ENCODE peak calls at places on chromosomes 4 and X, in nine cellular contexts. U is tibial artery, B is kidney, S is left ventricle myocardium inferior, I is mammary epithelial cell, T is right atrium auricular region, V is A549, D is Peyer's patch, W is cardiac muscle cell. A is an unnamed sample.

GRCh38 chr4:109434793-109435080 is 1.1 kb downstream of the SEC24B start:
- DNase-seq in B (no peak), I (no peak), U (no peak), T (no peak), S (no peak), V (no peak), D (no peak), W (peak), A (no peak)

GRCh38 chr4:3291411-3291968 is 1.3 kb upstream of the RGS12 start:
- DNase-seq in I (peak), D (peak), V (no peak), U (peak), W (no peak), B (peak), S (no peak), T (no peak), A (peak)

GRCh38 chr4:1478766-1479355 is 72.6 kb upstream of the NKX1-1 start:
- DNase-seq in S (no peak), W (no peak), B (peak), I (no peak), U (no peak), T (no peak), D (no peak), V (no peak), A (peak)

GRCh38 chrX:26442340-26442739 is 226.4 kb downstream of the MAGEB5 start:
- DNase-seq in U (no peak), D (no peak), B (no peak), S (no peak), I (peak), W (peak), T (no peak), V (no peak), A (no peak)

GRCh38 chr4:3659131-3659530 is 107.1 kb upstream of the ADRA2C start:
- DNase-seq in I (no peak), U (no peak), V (no peak), D (no peak), S (no peak), T (no peak), B (no peak), W (no peak), A (no peak)

GRCh38 chr4:26238782-26239647 is 81.8 kb upstream of the RBPJ start:
- DNase-seq in I (no peak), V (no peak), B (no peak), W (peak), T (no peak), D (no peak), S (no peak), U (no peak), A (no peak)

GRCh38 chr4:159543831-159544230 is 441.0 kb downstream of the RAPGEF2 start:
- DNase-seq in B (no peak), V (no peak), U (no peak), D (no peak), T (no peak), W (no peak), S (no peak), I (no peak), A (no peak)

GRCh38 chrX:108439434-108439883 is at the start of gene COL4A5:
- DNase-seq in S (peak), W (peak), B (no peak), U (peak), D (no peak), V (peak), T (no peak), I (peak), A (peak)

GRCh38 chrX:10949541-10949940 is 161.6 kb upstream of the HCCS start:
- DNase-seq in V (no peak), S (no peak), B (no peak), T (no peak), W (no peak), I (no peak), D (no peak), U (no peak), A (no peak)

GRCh38 chrX:64265265-64265664 is 34.9 kb upstream of the ASB12 start:
- DNase-seq in T (no peak), W (no peak), D (no peak), U (no peak), S (no peak), B (no peak), I (no peak), V (no peak), A (no peak)

GRCh38 chrX:120380699-120381098 is 18.8 kb downstream of the ATP1B4 start:
- DNase-seq in D (no peak), V (peak), T (no peak), U (no peak), B (no peak), W (no peak), I (peak), S (no peak), A (no peak)

GRCh38 chrX:47483310-47484268 is 567 bp upstream of the ZNF41 start:
- DNase-seq in S (peak), V (no peak), B (no peak), D (peak), U (peak), I (peak), T (no peak), W (peak), A (peak)

GRCh38 chrX:131918839-131919238 is 104.3 kb upstream of the STK26 start:
- DNase-seq in S (no peak), U (no peak), D (no peak), B (no peak), V (no peak), I (peak), W (no peak), T (no peak), A (no peak)

GRCh38 chrX:133869270-133869669 is 116.1 kb downstream of the GPC3 start:
- DNase-seq in D (no peak), I (no peak), W (no peak), B (no peak), T (no peak), V (no peak), U (no peak), S (no peak), A (no peak)

GRCh38 chrX:131778269-131779218 is 234.7 kb downstream of the OR13H1 start:
- DNase-seq in B (no peak), D (peak), W (no peak), U (no peak), I (peak), T (peak), V (peak), S (no peak), A (no peak)

GRCh38 chrX:71053217-71053621 is 14.9 kb downstream of the SNX12 start:
- DNase-seq in B (no peak), V (no peak), S (no peak), U (no peak), W (peak), I (no peak), D (no peak), T (no peak), A (no peak)

GRCh38 chr4:126766266-126766665 is 866.5 kb upstream of the INTU start:
- DNase-seq in D (no peak), B (peak), S (peak), W (peak), T (no peak), I (no peak), V (no peak), U (no peak), A (no peak)

GRCh38 chrX:119251381-119251780 is 15.3 kb downstream of the PGRMC1 start:
- DNase-seq in D (peak), I (no peak), V (no peak), U (no peak), T (no peak), S (no peak), B (no peak), W (no peak), A (no peak)

GRCh38 chr4:19438228-19438627 is 813.5 kb upstream of the SLIT2 start:
- DNase-seq in S (no peak), W (no peak), D (no peak), V (no peak), I (no peak), B (no peak), U (no peak), T (no peak), A (no peak)

GRCh38 chrX:16664626-16665025 is 14.7 kb downstream of the S100G start:
- DNase-seq in B (no peak), I (no peak), V (no peak), D (no peak), W (no peak), U (no peak), T (no peak), S (no peak), A (no peak)

GRCh38 chr4:13539721-13540445 is 4.4 kb downstream of the NKX3-2 start:
- DNase-seq in W (no peak), U (no peak), S (no peak), I (no peak), V (no peak), B (no peak), D (no peak), T (no peak), A (no peak)

GRCh38 chr4:184443318-184443717 is 31.0 kb downstream of the IRF2 start:
- DNase-seq in W (no peak), U (no peak), S (no peak), V (no peak), T (no peak), D (no peak), B (no peak), I (no peak), A (no peak)

GRCh38 chr4:23930750-23931488 is 41.1 kb upstream of the PPARGC1A start:
- DNase-seq in U (peak), D (peak), W (peak), I (no peak), T (peak), V (no peak), S (peak), B (peak), A (peak)

GRCh38 chr4:174217273-174218126 is 66.0 kb downstream of the FBXO8 start:
- DNase-seq in S (peak), W (peak), U (no peak), D (no peak), B (peak), V (no peak), T (no peak), I (peak), A (no peak)

GRCh38 chr4:71189471-71189870 is 149.3 kb upstream of the SLC4A4 start:
- DNase-seq in T (no peak), V (no peak), U (no peak), W (peak), D (no peak), S (no peak), B (no peak), I (no peak), A (no peak)

GRCh38 chr4:173807347-173807746 is 277.3 kb upstream of the HAND2 start:
- DNase-seq in D (no peak), U (peak), B (peak), T (no peak), S (peak), W (no peak), V (no peak), I (no peak), A (no peak)

GRCh38 chrX:46268429-46268828 is 276.8 kb downstream of the ZNF674 start:
- DNase-seq in W (peak), B (no peak), U (no peak), I (peak), S (no peak), D (peak), V (peak), T (no peak), A (no peak)

GRCh38 chr4:3199661-3200422 is 49.1 kb upstream of the MSANTD1 start:
- DNase-seq in S (no peak), V (no peak), U (no peak), B (no peak), I (no peak), T (no peak), W (peak), D (no peak), A (no peak)

GRCh38 chr4:24551492-24552330 is 32.6 kb downstream of the DHX15 start:
- DNase-seq in U (no peak), D (no peak), B (no peak), I (no peak), W (peak), V (no peak), T (no peak), S (no peak), A (no peak)

GRCh38 chr4:145732895-145733880 is 53.2 kb downstream of the C4orf51 start:
- DNase-seq in W (peak), S (peak), U (peak), I (peak), T (peak), D (peak), V (peak), B (peak), A (peak)

GRCh38 chr4:145732416-145732815 is 52.5 kb downstream of the C4orf51 start:
- DNase-seq in S (no peak), U (no peak), B (no peak), V (no peak), W (no peak), D (no peak), I (no peak), T (no peak), A (no peak)

GRCh38 chr4:145732001-145732400 is 52.1 kb downstream of the C4orf51 start:
- DNase-seq in D (no peak), W (peak), T (no peak), S (no peak), U (no peak), B (no peak), V (no peak), I (no peak), A (no peak)

GRCh38 chr4:145734051-145734450 is 54.1 kb downstream of the C4orf51 start:
- DNase-seq in B (no peak), S (no peak), D (no peak), U (no peak), W (peak), V (no peak), I (no peak), T (no peak), A (no peak)

DNA sequence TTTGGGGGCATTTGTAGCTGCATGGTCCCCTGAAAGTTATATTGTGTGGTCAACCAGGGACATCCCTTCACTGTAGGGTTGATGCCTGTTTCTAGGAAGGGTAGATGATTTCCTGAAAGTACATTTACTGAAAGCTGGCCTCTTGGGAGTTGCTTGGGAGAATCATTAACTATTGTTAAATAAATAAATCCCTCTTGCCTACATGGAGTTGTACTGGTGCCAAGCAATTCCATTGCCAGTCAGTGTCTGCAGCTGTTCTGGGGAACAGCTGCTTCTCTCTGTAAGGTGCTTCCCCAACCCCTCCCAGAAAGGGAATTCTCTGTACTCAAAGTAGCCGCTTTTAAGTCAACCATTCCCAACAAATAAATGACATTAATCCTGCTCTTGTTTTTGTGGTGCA is 51.1 kb downstream of the C4orf51 start:
- DNase-seq in D (peak), W (peak), T (no peak), S (no peak), I (no peak), B (no peak), V (peak), U (no peak), A (no peak)
- H3K4me3 ChIP-seq in D (no peak), W (no peak), T (no peak), S (no peak), I (no peak), B (no peak), V (no peak), U (no peak), A (no peak)

GRCh38 chrX:13898084-13898483 is 81.2 kb upstream of the GPM6B start:
- DNase-seq in T (no peak), W (peak), U (peak), D (no peak), S (no peak), B (no peak), V (no peak), I (peak), A (no peak)
- TF ChIP-seq CTCF in T (peak), W (peak), U (peak), D (no peak), S (peak), B (no peak), V (no peak), I (peak), A (peak)

GRCh38 chrX:12611471-12611870 is 179.7 kb upstream of the PRPS2 start:
- DNase-seq in W (no peak), U (no peak), V (no peak), T (no peak), I (no peak), D (no peak), S (no peak), B (no peak), A (no peak)

GRCh38 chrX:12614266-12614665 is 176.9 kb upstream of the PRPS2 start:
- DNase-seq in T (no peak), S (no peak), W (no peak), U (no peak), I (peak), B (no peak), V (no peak), D (no peak), A (no peak)

GRCh38 chrX:12615061-12615460 is 176.2 kb upstream of the PRPS2 start:
- DNase-seq in B (no peak), V (no peak), I (peak), W (no peak), S (no peak), D (no peak), U (no peak), T (no peak), A (no peak)

DNA sequence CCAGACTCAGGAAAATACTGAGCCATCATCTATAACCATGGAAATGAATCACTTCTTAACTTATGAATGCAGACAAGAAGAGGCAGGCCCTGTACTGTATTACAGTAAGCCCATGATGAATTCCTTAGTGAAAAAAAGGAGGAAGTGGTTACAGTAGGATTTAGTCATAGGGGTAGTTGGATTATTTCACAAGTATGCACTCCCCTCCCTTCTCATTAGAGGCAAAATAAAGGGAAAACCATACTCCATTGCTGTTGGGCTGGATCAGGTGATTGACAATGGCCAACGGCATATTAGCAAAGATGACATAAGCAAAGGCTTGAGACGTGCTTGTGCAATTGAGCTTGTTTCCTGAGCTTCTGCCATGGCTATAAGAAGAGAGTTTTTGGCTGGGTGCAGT is 181.1 kb upstream of the PRPS2 start:
- DNase-seq in V (no peak), S (no peak), U (no peak), D (no peak), W (peak), T (no peak), I (peak), B (no peak), A (no peak)
- H3K27ac ChIP-seq in V (no peak), S (no peak), U (no peak), D (no peak), W (no peak), T (no peak), I (peak), B (no peak), A (no peak)

DNA sequence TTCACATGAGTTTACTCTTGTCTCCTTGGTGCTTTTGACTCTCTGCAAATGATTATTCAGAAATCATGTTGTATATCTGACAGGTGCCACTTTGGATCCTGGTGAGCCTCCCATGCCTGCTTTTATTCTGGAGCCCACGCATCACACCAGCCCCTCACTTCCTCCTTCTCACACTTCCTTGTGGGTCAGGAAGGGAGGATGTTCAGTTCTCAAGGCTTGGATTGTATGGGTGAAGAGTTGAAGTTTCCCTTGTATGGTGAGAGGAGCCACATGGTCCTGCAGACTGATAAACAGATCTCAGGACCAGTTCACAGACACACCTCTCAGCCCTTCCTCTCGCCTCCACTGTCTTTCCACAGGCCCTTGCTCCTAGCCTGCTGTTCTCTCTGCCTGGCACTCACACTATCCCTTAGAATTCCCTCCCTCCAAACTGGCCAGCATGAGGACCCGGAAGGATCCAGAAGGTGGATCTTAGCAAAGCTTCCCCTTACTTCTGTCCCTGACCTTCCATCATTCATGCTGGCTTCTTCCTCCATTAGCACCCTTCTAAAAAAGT is 92.1 kb downstream of the STK32B start:
- DNase-seq in D (no peak), W (no peak), U (no peak), B (no peak), V (no peak), T (no peak), S (no peak), I (no peak), A (no peak)
- H3K4me3 ChIP-seq in D (no peak), W (no peak), U (no peak), B (no peak), V (no peak), T (no peak), S (no peak), I (no peak), A (no peak)

DNA sequence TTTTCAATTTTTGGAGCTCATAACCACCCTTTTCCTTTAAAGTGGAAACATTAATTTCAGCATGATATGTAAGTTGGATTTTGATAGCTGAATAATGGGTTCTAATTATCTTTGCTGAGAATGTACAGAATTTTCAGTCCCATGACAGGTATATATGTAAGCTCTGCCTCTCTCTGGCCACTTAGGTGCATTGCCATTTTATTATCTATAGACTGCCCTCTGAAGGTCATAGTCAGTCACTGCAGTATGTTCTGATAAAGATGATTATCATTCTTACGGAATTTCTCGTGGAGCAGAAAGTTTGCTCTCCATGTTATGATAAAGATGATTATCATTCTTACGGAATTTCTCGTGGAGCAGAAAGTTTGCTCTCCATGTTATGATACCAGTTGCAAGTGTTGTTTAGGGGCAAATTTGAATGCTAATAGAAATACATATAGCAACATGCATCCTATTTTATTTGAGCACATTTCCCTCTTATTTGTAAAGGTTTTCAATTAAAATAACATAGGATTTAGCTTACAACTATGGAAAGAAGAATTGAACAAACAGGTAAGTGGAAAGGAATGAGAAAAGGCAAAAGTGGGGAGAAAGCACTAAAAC is 10.4 kb downstream of the AFP start:
- DNase-seq in U (no peak), W (peak), D (no peak), I (peak), S (no peak), T (no peak), V (peak), B (no peak), A (no peak)
- TF ChIP-seq CTCF in U (peak), W (peak), D (peak), I (peak), S (peak), T (peak), V (peak), B (peak), A (peak)

DNA sequence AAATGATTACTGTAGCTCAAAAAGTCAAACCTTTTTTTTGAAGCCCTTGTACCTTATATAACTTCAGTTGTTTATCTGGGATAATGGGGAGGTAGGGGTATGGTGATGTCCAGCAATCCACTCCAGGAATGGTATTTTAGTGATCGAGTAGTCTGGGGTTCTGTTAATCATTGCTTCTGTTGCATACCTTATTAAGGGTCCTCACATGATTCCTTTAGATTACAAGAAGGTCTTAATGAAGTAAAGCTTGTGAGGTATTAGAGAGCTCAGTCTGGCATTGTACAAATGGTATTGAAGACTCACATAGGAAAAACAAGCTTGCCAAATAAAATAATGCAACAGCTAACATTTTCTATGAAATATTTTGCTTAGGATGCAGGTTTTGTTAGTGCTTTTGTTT is 110.9 kb downstream of the CCSER1 start:
- DNase-seq in D (no peak), U (no peak), S (no peak), V (no peak), B (no peak), T (no peak), W (no peak), I (no peak), A (no peak)
- H3K27ac ChIP-seq in D (no peak), U (no peak), S (no peak), V (no peak), B (no peak), T (no peak), W (no peak), I (no peak), A (no peak)

GRCh38 chr4:186500721-186501304 is 54.6 kb downstream of the MTNR1A start:
- DNase-seq in S (no peak), U (no peak), T (no peak), I (no peak), D (no peak), W (peak), B (peak), V (no peak), A (no peak)
- H3K4me3 ChIP-seq in S (no peak), U (no peak), T (no peak), I (no peak), D (no peak), W (no peak), B (no peak), V (no peak), A (no peak)